ENCODE peak calls at places on chromosomes 16 and 17, in seven cellular contexts. One of them, this sample, is unnamed. For H3K4me1, the result is how much of the 10 kb centered on the place peaks cover.

GRCh38 chr17:78132086-78132676 is 1.6 kb downstream of the TMC8 start:
- DNase-seq in psoas muscle: no peak
- DNase-seq in mucosa of descending colon: peak
- DNase-seq in Caco-2: peak
- DNase-seq in body of pancreas: peak
- DNase-seq in uterus: no peak
- DNase-seq in lung: peak
- DNase-seq in this sample: no peak

GRCh38 chr17:43134774-43135453 is 9.8 kb upstream of the BRCA1 start:
- DNase-seq in psoas muscle: no peak
- DNase-seq in mucosa of descending colon: no peak
- DNase-seq in Caco-2: no peak
- DNase-seq in body of pancreas: no peak
- DNase-seq in uterus: no peak
- DNase-seq in lung: no peak
- DNase-seq in this sample: no peak

GRCh38 chr17:81991684-81992513 is 14.5 kb downstream of the ASPSCR1 start:
- DNase-seq in psoas muscle: peak
- DNase-seq in mucosa of descending colon: peak
- DNase-seq in Caco-2: peak
- DNase-seq in body of pancreas: peak
- DNase-seq in uterus: no peak
- DNase-seq in lung: peak
- DNase-seq in this sample: peak

GRCh38 chr16:55039042-55039441 is 108.4 kb downstream of the IRX5 start:
- DNase-seq in psoas muscle: no peak
- DNase-seq in mucosa of descending colon: no peak
- DNase-seq in Caco-2: no peak
- DNase-seq in body of pancreas: no peak
- DNase-seq in uterus: no peak
- DNase-seq in lung: no peak
- DNase-seq in this sample: no peak

GRCh38 chr17:31535581-31535981 is 144.1 kb downstream of the RAB11FIP4 start:
- DNase-seq in psoas muscle: no peak
- DNase-seq in mucosa of descending colon: no peak
- DNase-seq in Caco-2: no peak
- DNase-seq in body of pancreas: no peak
- DNase-seq in uterus: no peak
- DNase-seq in lung: no peak
- DNase-seq in this sample: no peak

GRCh38 chr17:60087882-60088669 is 9.4 kb upstream of the HEATR6 start:
- DNase-seq in psoas muscle: no peak
- DNase-seq in mucosa of descending colon: peak
- DNase-seq in Caco-2: no peak
- DNase-seq in body of pancreas: peak
- DNase-seq in uterus: no peak
- DNase-seq in lung: no peak
- DNase-seq in this sample: no peak

GRCh38 chr17:80855968-80856862 is 135.4 kb upstream of the CHMP6 start:
- DNase-seq in psoas muscle: peak
- DNase-seq in mucosa of descending colon: no peak
- DNase-seq in Caco-2: peak
- DNase-seq in body of pancreas: no peak
- DNase-seq in uterus: peak
- DNase-seq in lung: no peak
- DNase-seq in this sample: no peak

GRCh38 chr17:83196088-83196765 is 116.8 kb downstream of the METRNL start:
- DNase-seq in psoas muscle: peak
- DNase-seq in mucosa of descending colon: no peak
- DNase-seq in Caco-2: peak
- DNase-seq in body of pancreas: peak
- DNase-seq in uterus: no peak
- DNase-seq in lung: no peak
- DNase-seq in this sample: peak

GRCh38 chr17:50297407-50297865 is 23.2 kb downstream of the TMEM92 start:
- DNase-seq in psoas muscle: peak
- DNase-seq in mucosa of descending colon: peak
- DNase-seq in Caco-2: peak
- DNase-seq in body of pancreas: peak
- DNase-seq in uterus: peak
- DNase-seq in lung: peak
- DNase-seq in this sample: peak

GRCh38 chr16:31333686-31334649 is 21.0 kb upstream of the ITGAX start:
- DNase-seq in psoas muscle: no peak
- DNase-seq in mucosa of descending colon: no peak
- DNase-seq in Caco-2: peak
- DNase-seq in body of pancreas: peak
- DNase-seq in uterus: no peak
- DNase-seq in lung: no peak
- DNase-seq in this sample: no peak

GRCh38 chr16:2250652-2251280 is 621 bp downstream of the ECI1 start:
- DNase-seq in psoas muscle: no peak
- DNase-seq in mucosa of descending colon: peak
- DNase-seq in Caco-2: no peak
- DNase-seq in body of pancreas: peak
- DNase-seq in uterus: no peak
- DNase-seq in lung: no peak
- DNase-seq in this sample: no peak

GRCh38 chr16:88452485-88453216 is 429 bp upstream of the ZFPM1 start:
- DNase-seq in psoas muscle: peak
- DNase-seq in mucosa of descending colon: peak
- DNase-seq in Caco-2: peak
- DNase-seq in body of pancreas: peak
- DNase-seq in uterus: peak
- DNase-seq in lung: peak
- DNase-seq in this sample: peak

GRCh38 chr16:23679274-23679985 is 741 bp downstream of the PLK1 start:
- DNase-seq in psoas muscle: no peak
- DNase-seq in mucosa of descending colon: peak
- DNase-seq in Caco-2: peak
- DNase-seq in body of pancreas: no peak
- DNase-seq in uterus: no peak
- DNase-seq in lung: no peak
- DNase-seq in this sample: peak

GRCh38 chr16:61887903-61888302 is 148.3 kb downstream of the CDH8 start:
- DNase-seq in psoas muscle: no peak
- DNase-seq in mucosa of descending colon: no peak
- DNase-seq in Caco-2: peak
- DNase-seq in body of pancreas: no peak
- DNase-seq in uterus: no peak
- DNase-seq in lung: no peak
- DNase-seq in this sample: no peak

GRCh38 chr17:32192379-32192778 is 50.1 kb downstream of the RHOT1 start:
- DNase-seq in psoas muscle: no peak
- DNase-seq in mucosa of descending colon: no peak
- DNase-seq in Caco-2: no peak
- DNase-seq in body of pancreas: no peak
- DNase-seq in uterus: no peak
- DNase-seq in lung: no peak
- DNase-seq in this sample: no peak

GRCh38 chr17:37069087-37069486 is 120.3 kb downstream of the AATF start:
- DNase-seq in psoas muscle: no peak
- DNase-seq in mucosa of descending colon: no peak
- DNase-seq in Caco-2: no peak
- DNase-seq in body of pancreas: no peak
- DNase-seq in uterus: no peak
- DNase-seq in lung: no peak
- DNase-seq in this sample: no peak

GRCh38 chr17:74892013-74892841 is 1.2 kb downstream of the FADS6 start:
- DNase-seq in psoas muscle: no peak
- DNase-seq in mucosa of descending colon: no peak
- DNase-seq in Caco-2: no peak
- DNase-seq in body of pancreas: peak
- DNase-seq in uterus: no peak
- DNase-seq in lung: peak
- DNase-seq in this sample: no peak
- TF ChIP-seq CTCF in psoas muscle: no peak
- TF ChIP-seq CTCF in mucosa of descending colon: no peak
- TF ChIP-seq CTCF in Caco-2: peak
- TF ChIP-seq CTCF in body of pancreas: no peak
- TF ChIP-seq CTCF in uterus: no peak
- TF ChIP-seq CTCF in lung: no peak
- TF ChIP-seq CTCF in this sample: no peak

DNA sequence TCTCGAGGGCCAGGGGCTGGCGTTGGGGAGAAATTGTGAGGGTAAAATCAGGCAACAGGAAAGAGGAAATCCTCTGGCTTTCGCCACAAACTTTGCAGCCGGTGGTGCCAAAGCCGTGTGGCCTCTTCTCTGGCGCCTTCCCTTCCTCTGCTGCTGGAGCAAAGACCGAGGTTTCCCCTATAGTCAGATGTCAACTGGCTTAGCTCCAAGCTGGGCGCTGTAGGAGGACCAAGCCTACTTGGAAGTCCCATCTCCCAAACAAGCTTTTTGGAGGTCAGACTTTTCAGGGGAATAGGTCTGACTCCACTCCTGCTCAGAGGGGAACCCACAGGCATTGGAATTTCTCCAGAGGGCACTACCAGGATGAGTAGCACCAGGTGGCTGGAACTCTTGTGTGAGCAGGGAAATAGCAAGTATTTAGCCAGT is 5.0 kb downstream of the IGFBP4 start:
- DNase-seq in psoas muscle: peak
- DNase-seq in mucosa of descending colon: peak
- DNase-seq in Caco-2: no peak
- DNase-seq in body of pancreas: peak
- DNase-seq in uterus: peak
- DNase-seq in lung: no peak
- DNase-seq in this sample: peak
- H3K4me3 ChIP-seq in psoas muscle: peak
- H3K4me3 ChIP-seq in mucosa of descending colon: no peak
- H3K4me3 ChIP-seq in Caco-2: no peak
- H3K4me3 ChIP-seq in body of pancreas: no peak
- H3K4me3 ChIP-seq in uterus: peak
- H3K4me3 ChIP-seq in lung: no peak
- H3K4me3 ChIP-seq in this sample: peak

DNA sequence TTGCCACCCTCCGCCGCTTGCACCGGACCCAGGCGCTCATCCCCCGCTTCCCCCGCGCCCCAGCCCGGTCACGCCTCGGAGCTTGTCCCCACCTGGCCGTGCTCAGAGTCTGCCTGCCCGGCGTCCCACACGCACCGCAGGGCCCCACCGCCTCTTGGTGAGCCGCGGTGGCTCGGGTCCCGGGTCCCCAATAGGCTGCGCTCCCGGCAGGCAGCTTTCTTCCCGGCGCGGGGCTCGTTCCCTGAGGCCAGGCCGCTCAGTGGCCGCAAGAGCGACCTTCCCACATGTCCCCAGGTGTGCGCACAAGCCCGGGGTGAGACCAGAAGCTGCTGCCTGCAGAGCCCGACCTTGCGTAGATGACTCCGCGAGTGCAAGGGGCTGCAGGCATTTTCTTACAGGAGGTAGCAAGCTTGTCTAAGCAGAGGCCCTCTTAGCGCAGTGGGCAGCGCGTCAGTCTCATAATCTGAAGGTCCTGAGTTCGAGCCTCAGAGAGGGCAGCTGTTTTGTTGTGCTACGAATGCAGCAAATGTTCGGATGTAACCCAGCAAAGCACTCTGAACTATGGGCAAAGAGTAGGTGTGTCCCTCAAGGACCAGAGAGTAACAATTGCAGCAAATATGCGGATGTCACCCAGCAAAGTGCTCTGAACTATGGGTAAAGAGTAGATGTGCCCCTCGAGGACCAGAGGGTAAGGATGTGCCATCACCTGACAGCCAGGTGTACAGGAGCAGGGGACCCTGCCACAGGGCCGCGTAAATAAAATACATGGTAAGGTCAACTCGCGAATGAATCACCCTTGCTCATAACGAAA is 15.6 kb downstream of the TLE7 start:
- DNase-seq in psoas muscle: no peak
- DNase-seq in mucosa of descending colon: peak
- DNase-seq in Caco-2: no peak
- DNase-seq in body of pancreas: peak
- DNase-seq in uterus: peak
- DNase-seq in lung: no peak
- DNase-seq in this sample: no peak
- H3K4me1 ChIP-seq in psoas muscle: under half
- H3K4me1 ChIP-seq in mucosa of descending colon: under half
- H3K4me1 ChIP-seq in Caco-2: under half
- H3K4me1 ChIP-seq in body of pancreas: under half
- H3K4me1 ChIP-seq in uterus: under half
- H3K4me1 ChIP-seq in lung: under half
- H3K4me1 ChIP-seq in this sample: under half

DNA sequence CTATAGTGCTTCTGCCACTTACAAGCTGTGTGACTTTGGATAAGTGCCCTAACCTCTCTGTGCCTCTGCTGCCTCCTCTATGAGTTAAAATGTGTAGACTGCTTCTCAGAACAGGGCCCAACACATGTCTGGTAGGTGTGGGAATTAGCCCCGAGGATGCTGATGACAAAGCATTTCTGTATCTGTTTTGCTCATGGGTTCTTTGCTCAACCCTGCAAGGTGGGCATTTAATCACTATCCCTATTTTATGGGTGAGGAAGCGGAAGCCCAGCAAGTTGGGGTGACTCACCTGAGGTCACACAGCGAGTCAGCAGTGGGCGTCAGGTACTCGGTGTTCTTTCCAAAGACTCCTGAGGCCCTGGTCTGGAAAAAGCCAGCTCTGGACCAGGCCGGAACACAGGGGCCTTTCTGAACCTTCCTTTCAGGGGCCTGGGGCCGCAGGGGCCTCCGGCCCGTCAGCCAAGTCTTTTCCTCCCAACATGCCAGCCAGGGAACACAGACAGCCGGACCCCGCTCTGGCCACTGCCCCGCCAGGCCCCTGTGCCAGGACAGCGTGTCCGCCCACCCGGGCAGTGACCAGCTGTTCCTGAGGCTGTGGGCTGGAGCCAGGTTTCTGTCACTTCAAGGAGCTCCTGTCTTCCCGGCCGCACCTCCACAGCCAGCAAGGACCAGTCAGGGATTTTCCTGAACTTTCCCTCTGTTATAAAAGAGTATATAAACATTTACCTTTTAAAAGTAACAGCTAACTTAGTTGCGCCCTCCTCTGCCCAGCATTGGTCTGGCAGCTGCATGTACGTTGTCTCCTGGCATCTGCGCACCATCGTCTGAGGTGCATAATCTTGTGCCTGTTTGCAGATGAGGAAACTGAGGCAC is 62.5 kb downstream of the SREBF1 start:
- DNase-seq in psoas muscle: peak
- DNase-seq in mucosa of descending colon: peak
- DNase-seq in Caco-2: no peak
- DNase-seq in body of pancreas: peak
- DNase-seq in uterus: peak
- DNase-seq in lung: no peak
- DNase-seq in this sample: no peak
- TF ChIP-seq CTCF in psoas muscle: no peak
- TF ChIP-seq CTCF in mucosa of descending colon: peak
- TF ChIP-seq CTCF in Caco-2: no peak
- TF ChIP-seq CTCF in body of pancreas: peak
- TF ChIP-seq CTCF in uterus: peak
- TF ChIP-seq CTCF in lung: no peak
- TF ChIP-seq CTCF in this sample: no peak

This sample was measured in right lobe of liver.